ENCODE peak calls at places on chromosomes 1 and 21, in four cellular contexts. One of them, this sample, is unnamed.

GRCh38 chr1:201711811-201712210 is 117.1 kb upstream of the IPO9 start:
- DNase-seq in activated CD4-positive, alpha-beta T cell treated with anti-CD3 and anti-CD28 coated beads for 4 hours: no peak
- DNase-seq in cardiac septum: no peak
- DNase-seq in effector memory CD8-positive, alpha-beta T cell: no peak
- DNase-seq in this sample: no peak

GRCh38 chr21:46205121-46205520 is 20.9 kb upstream of the SPATC1L start:
- DNase-seq in activated CD4-positive, alpha-beta T cell treated with anti-CD3 and anti-CD28 coated beads for 4 hours: no peak
- DNase-seq in cardiac septum: peak
- DNase-seq in effector memory CD8-positive, alpha-beta T cell: no peak
- DNase-seq in this sample: no peak

GRCh38 chr21:33949516-33950424 is 34.2 kb upstream of the ATP5PO start:
- DNase-seq in activated CD4-positive, alpha-beta T cell treated with anti-CD3 and anti-CD28 coated beads for 4 hours: peak
- DNase-seq in cardiac septum: no peak
- DNase-seq in effector memory CD8-positive, alpha-beta T cell: peak
- DNase-seq in this sample: no peak

GRCh38 chr1:15370781-15371467 is 38.8 kb upstream of the EFHD2 start:
- DNase-seq in activated CD4-positive, alpha-beta T cell treated with anti-CD3 and anti-CD28 coated beads for 4 hours: no peak
- DNase-seq in cardiac septum: no peak
- DNase-seq in effector memory CD8-positive, alpha-beta T cell: no peak
- DNase-seq in this sample: no peak

GRCh38 chr1:65147424-65148177 is 402 bp upstream of the AK4 start:
- DNase-seq in activated CD4-positive, alpha-beta T cell treated with anti-CD3 and anti-CD28 coated beads for 4 hours: peak
- DNase-seq in cardiac septum: peak
- DNase-seq in effector memory CD8-positive, alpha-beta T cell: peak
- DNase-seq in this sample: peak

GRCh38 chr1:147389532-147390184 is 147.2 kb downstream of the CHD1L start:
- DNase-seq in activated CD4-positive, alpha-beta T cell treated with anti-CD3 and anti-CD28 coated beads for 4 hours: peak
- DNase-seq in cardiac septum: no peak
- DNase-seq in effector memory CD8-positive, alpha-beta T cell: no peak
- DNase-seq in this sample: peak

GRCh38 chr1:226506021-226506420 is 42.5 kb upstream of the STUM start:
- DNase-seq in activated CD4-positive, alpha-beta T cell treated with anti-CD3 and anti-CD28 coated beads for 4 hours: no peak
- DNase-seq in cardiac septum: no peak
- DNase-seq in effector memory CD8-positive, alpha-beta T cell: no peak
- DNase-seq in this sample: no peak

GRCh38 chr21:42164064-42164789 is 54.7 kb upstream of the ABCG1 start:
- DNase-seq in activated CD4-positive, alpha-beta T cell treated with anti-CD3 and anti-CD28 coated beads for 4 hours: peak
- DNase-seq in cardiac septum: peak
- DNase-seq in effector memory CD8-positive, alpha-beta T cell: peak
- DNase-seq in this sample: peak

GRCh38 chr1:147611021-147611426 is 59.3 kb downstream of the ACP6 start:
- DNase-seq in activated CD4-positive, alpha-beta T cell treated with anti-CD3 and anti-CD28 coated beads for 4 hours: no peak
- DNase-seq in cardiac septum: no peak
- DNase-seq in effector memory CD8-positive, alpha-beta T cell: no peak
- DNase-seq in this sample: no peak

GRCh38 chr1:154969741-154970452 is 650 bp downstream of the SHC1 start:
- DNase-seq in activated CD4-positive, alpha-beta T cell treated with anti-CD3 and anti-CD28 coated beads for 4 hours: no peak
- DNase-seq in cardiac septum: no peak
- DNase-seq in effector memory CD8-positive, alpha-beta T cell: no peak
- DNase-seq in this sample: peak

GRCh38 chr1:53074313-53075154 is 12.5 kb downstream of the PODN start:
- DNase-seq in activated CD4-positive, alpha-beta T cell treated with anti-CD3 and anti-CD28 coated beads for 4 hours: no peak
- DNase-seq in cardiac septum: peak
- DNase-seq in effector memory CD8-positive, alpha-beta T cell: no peak
- DNase-seq in this sample: no peak

GRCh38 chr1:61426884-61427283 is 298.1 kb downstream of the TM2D1 start:
- DNase-seq in activated CD4-positive, alpha-beta T cell treated with anti-CD3 and anti-CD28 coated beads for 4 hours: no peak
- DNase-seq in cardiac septum: no peak
- DNase-seq in effector memory CD8-positive, alpha-beta T cell: no peak
- DNase-seq in this sample: no peak

GRCh38 chr1:151166506-151166956 is 587 bp downstream of the SCNM1 start:
- DNase-seq in activated CD4-positive, alpha-beta T cell treated with anti-CD3 and anti-CD28 coated beads for 4 hours: no peak
- DNase-seq in cardiac septum: no peak
- DNase-seq in effector memory CD8-positive, alpha-beta T cell: no peak
- DNase-seq in this sample: peak

GRCh38 chr1:58409826-58410225 is 136.7 kb downstream of the OMA1 start:
- DNase-seq in activated CD4-positive, alpha-beta T cell treated with anti-CD3 and anti-CD28 coated beads for 4 hours: no peak
- DNase-seq in cardiac septum: no peak
- DNase-seq in effector memory CD8-positive, alpha-beta T cell: no peak
- DNase-seq in this sample: peak

This sample was measured in neural progenitor cell.